ENCODE peak calls at places on chromosome 10, in seven cellular contexts. B, N, Q, K, V, T and J are unnamed samples.

GRCh38 chr10:58179238-58179637 is 88.5 kb downstream of the IPMK start:
- DNase-seq in B (no peak), N (no peak), Q (peak; percentile 5), K (no peak), V (no peak), T (no peak), J (no peak)

GRCh38 chr10:118666350-118666749 is 70.9 kb upstream of the PRLHR start:
- DNase-seq in B (no peak), N (no peak), Q (no peak), K (no peak), V (no peak), T (no peak), J (no peak)

GRCh38 chr10:116198636-116199035 is 74.4 kb downstream of the GFRA1 start:
- DNase-seq in B (no peak), N (no peak), Q (no peak), K (no peak), V (no peak), T (no peak), J (no peak)

GRCh38 chr10:87925570-87925969 is 62.1 kb downstream of the PTEN start:
- DNase-seq in B (no peak), N (no peak), Q (peak; percentile 48), K (no peak), V (no peak), T (no peak), J (no peak)

GRCh38 chr10:50275650-50276235 is 24.4 kb upstream of the ASAH2 start:
- DNase-seq in B (peak; percentile 47), N (no peak), Q (peak; percentile 21), K (no peak), V (peak; percentile 60), T (peak; percentile 43), J (peak; percentile 12)

GRCh38 chr10:48798486-48799254 is 114.0 kb downstream of the WDFY4 start:
- DNase-seq in B (peak; percentile 72), N (no peak), Q (no peak), K (no peak), V (no peak), T (no peak), J (no peak)

GRCh38 chr10:105409370-105409769 is 768.3 kb downstream of the SORCS3 start:
- DNase-seq in B (no peak), N (no peak), Q (no peak), K (no peak), V (no peak), T (no peak), J (no peak)

GRCh38 chr10:68406111-68406814 is 814 bp downstream of the RUFY2 start:
- DNase-seq in B (peak; percentile 92), N (peak; percentile 3), Q (peak; percentile 50), K (peak; percentile 78), V (peak; percentile 65), T (peak; percentile 65), J (peak; percentile 21)

GRCh38 chr10:91607661-91608442 is 25.0 kb downstream of the PPP1R3C start:
- DNase-seq in B (peak; percentile 68), N (no peak), Q (no peak), K (no peak), V (no peak), T (no peak), J (no peak)

GRCh38 chr10:5589963-5590511 is 65.3 kb downstream of the CALML3 start:
- DNase-seq in B (peak; percentile 54), N (no peak), Q (peak; percentile 47), K (peak; percentile 17), V (no peak), T (no peak), J (no peak)

GRCh38 chr10:11024596-11024995 is 6.9 kb downstream of the CELF2 start:
- DNase-seq in B (peak; percentile 68), N (no peak), Q (no peak), K (no peak), V (no peak), T (no peak), J (no peak)

GRCh38 chr10:114768394-114768786 is 53.2 kb upstream of the FHIP2A start:
- DNase-seq in B (no peak), N (no peak), Q (no peak), K (no peak), V (peak; percentile 28), T (no peak), J (no peak)

GRCh38 chr10:66833023-66833422 is 92.8 kb upstream of the LRRTM3 start:
- DNase-seq in B (no peak), N (no peak), Q (no peak), K (no peak), V (no peak), T (no peak), J (no peak)

GRCh38 chr10:74586088-74586585 is 240.3 kb upstream of the KAT6B start:
- DNase-seq in B (peak; percentile 24), N (peak; percentile 38), Q (peak; percentile 66), K (no peak), V (no peak), T (peak; percentile 39), J (peak; percentile 20)

GRCh38 chr10:84194424-84195043 is at the start of gene CDHR1:
- DNase-seq in B (peak; percentile 50), N (peak; percentile 43), Q (no peak), K (no peak), V (peak; percentile 79), T (peak; percentile 55), J (no peak)

GRCh38 chr10:80210259-80210658 is 4.9 kb upstream of the ANXA11 start:
- DNase-seq in B (no peak), N (no peak), Q (no peak), K (no peak), V (no peak), T (no peak), J (no peak)

GRCh38 chr10:62076872-62077271 is 175.4 kb downstream of the ARID5B start:
- DNase-seq in B (peak; percentile 88), N (no peak), Q (peak; percentile 69), K (no peak), V (no peak), T (no peak), J (no peak)

GRCh38 chr10:44968101-44968886 is 8.7 kb downstream of the RASSF4 start:
- DNase-seq in B (peak; percentile 62), N (peak; percentile 9), Q (peak; percentile 59), K (no peak), V (peak; percentile 29), T (no peak), J (no peak)

GRCh38 chr10:83212632-83213349 is 926.5 kb upstream of the GHITM start:
- DNase-seq in B (peak; percentile 2), N (no peak), Q (no peak), K (no peak), V (no peak), T (no peak), J (no peak)

GRCh38 chr10:89281606-89282395 is 20.0 kb upstream of the IFIT2 start:
- DNase-seq in B (no peak), N (no peak), Q (peak; percentile 37), K (no peak), V (no peak), T (no peak), J (no peak)

GRCh38 chr10:114631090-114631677 is 26.9 kb downstream of the ABLIM1 start:
- DNase-seq in B (no peak), N (no peak), Q (no peak), K (no peak), V (no peak), T (no peak), J (no peak)

GRCh38 chr10:8053446-8054242 is 844 bp upstream of the GATA3 start:
- DNase-seq in B (peak; percentile 88), N (peak; percentile 96), Q (peak; percentile 67), K (peak; percentile 52), V (peak; percentile 86), T (peak; percentile 97), J (peak; percentile 93)

GRCh38 chr10:47361293-47361692 is 13.1 kb downstream of the RBP3 start:
- DNase-seq in B (peak; percentile 44), N (no peak), Q (peak; percentile 39), K (no peak), V (peak; percentile 49), T (peak; percentile 64), J (no peak)

GRCh38 chr10:72039377-72039776 is 49.0 kb downstream of the SPOCK2 start:
- DNase-seq in B (peak; percentile 15), N (no peak), Q (no peak), K (no peak), V (no peak), T (no peak), J (no peak)

GRCh38 chr10:121593267-121593666 is 5.0 kb downstream of the FGFR2 start:
- DNase-seq in B (no peak), N (no peak), Q (no peak), K (peak; percentile 23), V (no peak), T (no peak), J (no peak)
- H3K4me1 ChIP-seq in B (no peaks in the 10 kb centered on the region), N (no peaks in the 10 kb centered on the region), Q (no peaks in the 10 kb centered on the region), K (peaks cover 1% of the 10 kb centered on the region), V (no peaks in the 10 kb centered on the region), T (no peaks in the 10 kb centered on the region), J (peaks cover 8% of the 10 kb centered on the region)

DNA sequence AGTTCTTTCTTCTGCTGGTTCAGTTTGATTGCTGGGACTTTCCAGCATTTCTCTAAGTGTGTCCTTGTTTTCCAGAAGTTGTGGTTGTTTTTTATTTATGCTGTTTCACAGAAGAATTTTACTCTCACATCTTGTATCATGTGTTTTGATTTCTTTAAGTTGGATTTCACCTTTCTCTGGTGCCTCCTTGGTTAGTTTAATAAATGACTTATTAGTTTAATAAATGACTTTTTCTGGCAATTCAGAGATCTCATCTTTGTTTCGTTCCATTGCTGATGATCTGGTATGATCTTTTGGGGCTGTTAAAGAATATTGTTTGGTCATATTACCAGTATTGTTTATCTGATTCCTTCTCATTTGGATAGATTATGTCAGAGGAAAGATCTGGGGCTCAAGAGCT is 59.8 kb upstream of the CYP2C9 start:
- DNase-seq in B (no peak), N (no peak), Q (no peak), K (no peak), V (no peak), T (no peak), J (no peak)
- H3K4me1 ChIP-seq in B (no peaks in the 10 kb centered on the region), N (no peaks in the 10 kb centered on the region), Q (no peaks in the 10 kb centered on the region), K (no peaks in the 10 kb centered on the region), V (no peaks in the 10 kb centered on the region), T (no peaks in the 10 kb centered on the region), J (no peaks in the 10 kb centered on the region)

GRCh38 chr10:32927750-32928149 is 30.3 kb downstream of the ITGB1 start:
- DNase-seq in B (no peak), N (no peak), Q (no peak), K (no peak), V (no peak), T (no peak), J (no peak)

GRCh38 chr10:32932330-32932729 is 25.7 kb downstream of the ITGB1 start:
- DNase-seq in B (no peak), N (no peak), Q (no peak), K (no peak), V (no peak), T (no peak), J (no peak)

GRCh38 chr10:32929634-32930033 is 28.4 kb downstream of the ITGB1 start:
- DNase-seq in B (no peak), N (no peak), Q (no peak), K (no peak), V (no peak), T (no peak), J (peak; percentile 50)

DNA sequence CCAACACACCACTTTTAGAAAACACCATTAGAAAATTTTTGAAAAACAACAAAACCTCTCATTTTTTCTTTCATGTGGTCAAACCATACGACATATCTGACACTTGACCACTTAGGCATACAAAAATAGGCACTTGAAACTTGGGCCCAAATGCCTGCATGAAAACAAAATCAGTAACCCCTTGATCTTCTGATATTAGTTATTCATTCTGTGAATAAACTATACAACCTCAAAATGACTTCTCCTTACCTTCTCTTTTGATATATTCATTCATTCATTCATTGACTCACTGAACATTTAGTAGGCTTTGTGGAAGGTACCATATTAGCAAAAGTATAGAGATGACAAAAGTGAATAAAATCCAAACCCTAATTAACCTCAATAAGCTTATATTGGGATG is 26.4 kb downstream of the ITGB1 start:
- DNase-seq in B (no peak), N (no peak), Q (no peak), K (no peak), V (no peak), T (no peak), J (no peak)
- H3K4me1 ChIP-seq in B (peaks cover 23% of the 10 kb centered on the region), N (no peaks in the 10 kb centered on the region), Q (peaks cover 2% of the 10 kb centered on the region), K (peaks cover 4% of the 10 kb centered on the region), V (no peaks in the 10 kb centered on the region), T (no peaks in the 10 kb centered on the region), J (no peaks in the 10 kb centered on the region)

GRCh38 chr10:132467464-132468149 is 70.0 kb upstream of the INPP5A start:
- DNase-seq in B (no peak), N (no peak), Q (no peak), K (no peak), V (peak; percentile 69), T (peak; percentile 6), J (no peak)
- H3K4me1 ChIP-seq in B (no peaks in the 10 kb centered on the region), N (no peaks in the 10 kb centered on the region), Q (peaks cover 2% of the 10 kb centered on the region), K (peaks cover 31% of the 10 kb centered on the region), V (peaks cover 20% of the 10 kb centered on the region), T (no peaks in the 10 kb centered on the region), J (peaks cover 5% of the 10 kb centered on the region)